ENCODE peak calls at places on chromosomes 4 and X, in seven cellular contexts. One of them, this sample, is unnamed.

GRCh38 chr4:71711044-71711984 is 72.6 kb downstream of the GC start:
- DNase-seq in mesendoderm: no peak
- DNase-seq in IMR-90: no peak
- DNase-seq in H1: no peak
- DNase-seq in neuronal stem cell: no peak
- DNase-seq in trophoblast cell: no peak
- DNase-seq in H9: no peak
- DNase-seq in this sample: no peak

GRCh38 chr4:135371137-135371536 is 1169.5 kb upstream of the PABPC4L start:
- DNase-seq in mesendoderm: peak; percentile 46
- DNase-seq in IMR-90: no peak
- DNase-seq in H1: peak; percentile 10
- DNase-seq in neuronal stem cell: no peak
- DNase-seq in trophoblast cell: no peak
- DNase-seq in H9: peak; percentile 50
- DNase-seq in this sample: no peak

GRCh38 chrX:53713987-53714579 is 27.6 kb upstream of the HUWE1 start:
- DNase-seq in mesendoderm: no peak
- DNase-seq in IMR-90: peak; percentile 4
- DNase-seq in H1: no peak
- DNase-seq in neuronal stem cell: no peak
- DNase-seq in trophoblast cell: no peak
- DNase-seq in H9: no peak
- DNase-seq in this sample: no peak

GRCh38 chrX:54178100-54178940 is 4.7 kb downstream of the FAM120C start:
- DNase-seq in mesendoderm: no peak
- DNase-seq in IMR-90: peak; percentile 82
- DNase-seq in H1: no peak
- DNase-seq in neuronal stem cell: no peak
- DNase-seq in trophoblast cell: no peak
- DNase-seq in H9: no peak
- DNase-seq in this sample: peak; percentile 76

GRCh38 chrX:30283456-30284200 is 25.6 kb downstream of the NR0B1 start:
- DNase-seq in mesendoderm: peak; percentile 64
- DNase-seq in IMR-90: peak; percentile 93
- DNase-seq in H1: no peak
- DNase-seq in neuronal stem cell: no peak
- DNase-seq in trophoblast cell: peak; percentile 0
- DNase-seq in H9: no peak
- DNase-seq in this sample: peak; percentile 94

GRCh38 chrX:33149085-33149484 is 62.3 kb downstream of the DMD start:
- DNase-seq in mesendoderm: no peak
- DNase-seq in IMR-90: no peak
- DNase-seq in H1: no peak
- DNase-seq in neuronal stem cell: no peak
- DNase-seq in trophoblast cell: no peak
- DNase-seq in H9: no peak
- DNase-seq in this sample: no peak

GRCh38 chr4:24914460-24914859 is 1.6 kb upstream of the CCDC149 start:
- DNase-seq in mesendoderm: no peak
- DNase-seq in IMR-90: no peak
- DNase-seq in H1: no peak
- DNase-seq in neuronal stem cell: no peak
- DNase-seq in trophoblast cell: no peak
- DNase-seq in H9: no peak
- DNase-seq in this sample: no peak

GRCh38 chr4:26762650-26763049 is 98.0 kb upstream of the STIM2 start:
- DNase-seq in mesendoderm: peak; percentile 16
- DNase-seq in IMR-90: peak; percentile 54
- DNase-seq in H1: no peak
- DNase-seq in neuronal stem cell: no peak
- DNase-seq in trophoblast cell: no peak
- DNase-seq in H9: no peak
- DNase-seq in this sample: peak; percentile 46

GRCh38 chrX:32293962-32294708 is 917.2 kb downstream of the DMD start:
- DNase-seq in mesendoderm: no peak
- DNase-seq in IMR-90: no peak
- DNase-seq in H1: no peak
- DNase-seq in neuronal stem cell: no peak
- DNase-seq in trophoblast cell: no peak
- DNase-seq in H9: no peak
- DNase-seq in this sample: no peak

GRCh38 chr4:53520114-53520513 is 71.2 kb downstream of the LNX1 start:
- DNase-seq in mesendoderm: peak; percentile 94
- DNase-seq in IMR-90: no peak
- DNase-seq in H1: peak; percentile 31
- DNase-seq in neuronal stem cell: no peak
- DNase-seq in trophoblast cell: no peak
- DNase-seq in H9: peak; percentile 41
- DNase-seq in this sample: no peak

GRCh38 chr4:80781436-80781835 is 249.1 kb upstream of the BMP3 start:
- DNase-seq in mesendoderm: no peak
- DNase-seq in IMR-90: no peak
- DNase-seq in H1: no peak
- DNase-seq in neuronal stem cell: no peak
- DNase-seq in trophoblast cell: no peak
- DNase-seq in H9: no peak
- DNase-seq in this sample: no peak

GRCh38 chr4:145034727-145035211 is 63.2 kb downstream of the ANAPC10 start:
- DNase-seq in mesendoderm: peak; percentile 83
- DNase-seq in IMR-90: peak; percentile 85
- DNase-seq in H1: no peak
- DNase-seq in neuronal stem cell: no peak
- DNase-seq in trophoblast cell: peak; percentile 48
- DNase-seq in H9: no peak
- DNase-seq in this sample: peak; percentile 90

GRCh38 chr4:94798808-94799207 is 41.1 kb downstream of the BMPR1B start:
- DNase-seq in mesendoderm: no peak
- DNase-seq in IMR-90: peak; percentile 55
- DNase-seq in H1: no peak
- DNase-seq in neuronal stem cell: no peak
- DNase-seq in trophoblast cell: no peak
- DNase-seq in H9: no peak
- DNase-seq in this sample: no peak

GRCh38 chr4:44629280-44629866 is 22.1 kb downstream of the YIPF7 start:
- DNase-seq in mesendoderm: peak; percentile 70
- DNase-seq in IMR-90: peak; percentile 43
- DNase-seq in H1: peak; percentile 9
- DNase-seq in neuronal stem cell: peak; percentile 45
- DNase-seq in trophoblast cell: peak; percentile 25
- DNase-seq in H9: peak; percentile 38
- DNase-seq in this sample: peak; percentile 52

GRCh38 chrX:39162322-39162721 is 361.1 kb downstream of the MID1IP1 start:
- DNase-seq in mesendoderm: no peak
- DNase-seq in IMR-90: no peak
- DNase-seq in H1: no peak
- DNase-seq in neuronal stem cell: no peak
- DNase-seq in trophoblast cell: no peak
- DNase-seq in H9: peak; percentile 38
- DNase-seq in this sample: no peak

GRCh38 chr4:110540606-110541440 is 64.9 kb downstream of the ENPEP start:
- DNase-seq in mesendoderm: no peak
- DNase-seq in IMR-90: peak; percentile 70
- DNase-seq in H1: no peak
- DNase-seq in neuronal stem cell: no peak
- DNase-seq in trophoblast cell: no peak
- DNase-seq in H9: no peak
- DNase-seq in this sample: peak; percentile 50

GRCh38 chrX:39907964-39908616 is 189.7 kb downstream of the BCOR start:
- DNase-seq in mesendoderm: peak; percentile 93
- DNase-seq in IMR-90: peak; percentile 95
- DNase-seq in H1: no peak
- DNase-seq in neuronal stem cell: no peak
- DNase-seq in trophoblast cell: peak; percentile 88
- DNase-seq in H9: peak; percentile 46
- DNase-seq in this sample: peak; percentile 96

GRCh38 chr4:137677851-137678250 is 145.6 kb upstream of the PCDH18 start:
- DNase-seq in mesendoderm: no peak
- DNase-seq in IMR-90: peak; percentile 85
- DNase-seq in H1: no peak
- DNase-seq in neuronal stem cell: no peak
- DNase-seq in trophoblast cell: no peak
- DNase-seq in H9: no peak
- DNase-seq in this sample: peak; percentile 82

GRCh38 chr4:48490680-48491513 is 845 bp downstream of the ZAR1 start:
- DNase-seq in mesendoderm: peak; percentile 53
- DNase-seq in IMR-90: no peak
- DNase-seq in H1: no peak
- DNase-seq in neuronal stem cell: no peak
- DNase-seq in trophoblast cell: no peak
- DNase-seq in H9: peak; percentile 64
- DNase-seq in this sample: no peak

GRCh38 chr4:103936653-103937145 is 216.9 kb upstream of the TACR3 start:
- DNase-seq in mesendoderm: no peak
- DNase-seq in IMR-90: no peak
- DNase-seq in H1: no peak
- DNase-seq in neuronal stem cell: no peak
- DNase-seq in trophoblast cell: no peak
- DNase-seq in H9: no peak
- DNase-seq in this sample: no peak

GRCh38 chr4:1979477-1980196 is 29.1 kb downstream of the NELFA start:
- DNase-seq in mesendoderm: no peak
- DNase-seq in IMR-90: no peak
- DNase-seq in H1: no peak
- DNase-seq in neuronal stem cell: no peak
- DNase-seq in trophoblast cell: no peak
- DNase-seq in H9: peak; percentile 22
- DNase-seq in this sample: no peak

GRCh38 chr4:25703731-25704388 is 48.2 kb downstream of the SLC34A2 start:
- DNase-seq in mesendoderm: no peak
- DNase-seq in IMR-90: peak; percentile 35
- DNase-seq in H1: no peak
- DNase-seq in neuronal stem cell: no peak
- DNase-seq in trophoblast cell: no peak
- DNase-seq in H9: no peak
- DNase-seq in this sample: no peak

GRCh38 chr4:136864580-136865185 is 667.6 kb downstream of the PCDH18 start:
- DNase-seq in mesendoderm: peak; percentile 77
- DNase-seq in IMR-90: peak; percentile 81
- DNase-seq in H1: no peak
- DNase-seq in neuronal stem cell: peak; percentile 67
- DNase-seq in trophoblast cell: peak; percentile 31
- DNase-seq in H9: no peak
- DNase-seq in this sample: peak; percentile 80

GRCh38 chrX:75210602-75211001 is 54.5 kb upstream of the ABCB7 start:
- DNase-seq in mesendoderm: no peak
- DNase-seq in IMR-90: no peak
- DNase-seq in H1: no peak
- DNase-seq in neuronal stem cell: no peak
- DNase-seq in trophoblast cell: no peak
- DNase-seq in H9: no peak
- DNase-seq in this sample: no peak
- H3K18ac ChIP-seq in mesendoderm: no peak overlapping the region
- H3K18ac ChIP-seq in IMR-90: no peak overlapping the region
- H3K18ac ChIP-seq in H1: no peak overlapping the region
- H3K18ac ChIP-seq in neuronal stem cell: no peak overlapping the region
- H3K18ac ChIP-seq in trophoblast cell: no peak overlapping the region
- H3K18ac ChIP-seq in H9: no peak overlapping the region
- H3K18ac ChIP-seq in this sample: no peak overlapping the region

DNA sequence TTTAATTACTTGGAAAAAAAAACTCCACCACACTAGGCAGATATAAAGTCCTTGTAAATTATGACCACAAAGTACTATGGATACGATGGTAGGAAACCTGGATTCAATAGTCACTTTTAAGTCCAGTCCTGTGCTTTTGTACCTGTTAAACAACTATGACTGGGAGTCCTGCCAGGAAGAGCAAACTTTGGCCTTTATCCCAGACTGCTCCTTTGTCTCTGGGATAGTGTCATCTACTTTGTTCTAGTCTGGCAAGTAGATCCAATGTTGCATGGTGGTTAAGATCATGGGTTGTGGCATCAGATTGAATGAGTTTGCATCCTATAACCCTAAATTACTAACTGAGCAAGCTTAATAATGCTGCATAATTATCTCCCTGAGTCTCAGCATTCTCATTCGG is 175.3 kb upstream of the FGF13 start:
- DNase-seq in mesendoderm: no peak
- DNase-seq in IMR-90: no peak
- DNase-seq in H1: no peak
- DNase-seq in neuronal stem cell: no peak
- DNase-seq in trophoblast cell: no peak
- DNase-seq in H9: no peak
- DNase-seq in this sample: no peak
- H3K18ac ChIP-seq in mesendoderm: no peak overlapping the region
- H3K18ac ChIP-seq in IMR-90: no peak overlapping the region
- H3K18ac ChIP-seq in H1: no peak overlapping the region
- H3K18ac ChIP-seq in neuronal stem cell: no peak overlapping the region
- H3K18ac ChIP-seq in trophoblast cell: no peak overlapping the region
- H3K18ac ChIP-seq in H9: no peak overlapping the region
- H3K18ac ChIP-seq in this sample: no peak overlapping the region

GRCh38 chrX:44906041-44906440 is 33.1 kb downstream of the KDM6A start:
- DNase-seq in mesendoderm: no peak
- DNase-seq in IMR-90: no peak
- DNase-seq in H1: no peak
- DNase-seq in neuronal stem cell: no peak
- DNase-seq in trophoblast cell: no peak
- DNase-seq in H9: no peak
- DNase-seq in this sample: no peak

GRCh38 chrX:44906542-44906941 is 33.6 kb downstream of the KDM6A start:
- DNase-seq in mesendoderm: no peak
- DNase-seq in IMR-90: no peak
- DNase-seq in H1: no peak
- DNase-seq in neuronal stem cell: no peak
- DNase-seq in trophoblast cell: no peak
- DNase-seq in H9: no peak
- DNase-seq in this sample: no peak

GRCh38 chrX:44908838-44909237 is 35.9 kb downstream of the KDM6A start:
- DNase-seq in mesendoderm: no peak
- DNase-seq in IMR-90: no peak
- DNase-seq in H1: no peak
- DNase-seq in neuronal stem cell: no peak
- DNase-seq in trophoblast cell: no peak
- DNase-seq in H9: no peak
- DNase-seq in this sample: no peak

GRCh38 chrX:44904542-44905115 is 31.6 kb downstream of the KDM6A start:
- DNase-seq in mesendoderm: peak; percentile 35
- DNase-seq in IMR-90: no peak
- DNase-seq in H1: no peak
- DNase-seq in neuronal stem cell: peak; percentile 2
- DNase-seq in trophoblast cell: no peak
- DNase-seq in H9: no peak
- DNase-seq in this sample: no peak

DNA sequence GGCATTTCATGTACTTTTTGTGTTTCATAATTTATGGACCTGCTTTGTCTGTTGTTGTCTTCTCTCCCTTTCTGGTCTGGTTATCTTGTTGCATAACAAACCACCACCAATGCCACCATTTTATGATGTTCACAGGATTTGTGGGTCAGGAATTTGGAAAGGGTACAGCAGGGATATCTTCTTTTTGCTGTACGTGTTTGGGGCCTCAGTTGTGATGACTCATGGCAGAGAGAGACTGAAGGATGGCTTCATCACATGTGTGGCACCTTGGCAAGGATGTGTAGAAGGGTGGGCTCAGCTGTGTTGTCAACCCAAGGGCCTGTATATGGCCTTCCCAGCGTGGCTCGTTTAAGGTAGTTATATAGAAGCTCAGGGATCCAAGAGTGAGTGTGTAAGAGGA is 35.2 kb downstream of the KDM6A start:
- DNase-seq in mesendoderm: no peak
- DNase-seq in IMR-90: peak; percentile 28
- DNase-seq in H1: no peak
- DNase-seq in neuronal stem cell: no peak
- DNase-seq in trophoblast cell: no peak
- DNase-seq in H9: no peak
- DNase-seq in this sample: no peak
- H3K18ac ChIP-seq in mesendoderm: no peak overlapping the region
- H3K18ac ChIP-seq in IMR-90: no peak overlapping the region
- H3K18ac ChIP-seq in H1: no peak overlapping the region
- H3K18ac ChIP-seq in neuronal stem cell: no peak overlapping the region
- H3K18ac ChIP-seq in trophoblast cell: no peak overlapping the region
- H3K18ac ChIP-seq in H9: no peak overlapping the region
- H3K18ac ChIP-seq in this sample: no peak overlapping the region

GRCh38 chrX:77444075-77444474 is 3.1 kb upstream of the FGF16 start:
- DNase-seq in mesendoderm: no peak
- DNase-seq in IMR-90: no peak
- DNase-seq in H1: no peak
- DNase-seq in neuronal stem cell: no peak
- DNase-seq in trophoblast cell: no peak
- DNase-seq in H9: no peak
- DNase-seq in this sample: no peak
- H3K18ac ChIP-seq in mesendoderm: no peak overlapping the region
- H3K18ac ChIP-seq in IMR-90: no peak overlapping the region
- H3K18ac ChIP-seq in H1: no peak overlapping the region
- H3K18ac ChIP-seq in neuronal stem cell: no peak overlapping the region
- H3K18ac ChIP-seq in trophoblast cell: no peak overlapping the region
- H3K18ac ChIP-seq in H9: no peak overlapping the region
- H3K18ac ChIP-seq in this sample: no peak overlapping the region

This sample was measured in mesenchymal stem cell.